ENCODE peak calls at places on chromosomes 1 and 21, in nine cellular contexts. W is AG09309; S is stimulated activated CD8-positive, alpha-beta memory T cell treated with anti-CD3 and anti-CD28 coated beads, Interleukin-7, amount 100 ng/mL, for 4 hours; B is AG04450; P is left ventricle myocardium inferior; K is fibroblast of lung; T is psoas muscle; J is T-helper 2 cell; V is NCI-H1694. N is an unnamed sample.

GRCh38 chr1:3034728-3035610 is 13.7 kb downstream of the ACTRT2 start:
- DNase-seq in W (no peak), S (no peak), B (no peak), P (no peak), K (peak), T (no peak), J (no peak), V (no peak), N (no peak)

GRCh38 chr1:11354893-11355593 is 82.0 kb downstream of the UBIAD1 start:
- DNase-seq in W (no peak), S (no peak), B (no peak), P (no peak), K (no peak), T (no peak), J (no peak), V (peak), N (peak)

GRCh38 chr1:15945832-15946448 is 30.0 kb downstream of the ZBTB17 start:
- DNase-seq in W (no peak), S (no peak), B (no peak), P (no peak), K (no peak), T (no peak), J (no peak), V (no peak), N (no peak)

GRCh38 chr1:18091660-18092446 is 15.7 kb upstream of the IGSF21 start:
- DNase-seq in W (peak), S (no peak), B (no peak), P (no peak), K (peak), T (peak), J (no peak), V (no peak), N (no peak)

GRCh38 chr1:39205781-39206464 is 1.4 kb downstream of the MACF1 start:
- DNase-seq in W (no peak), S (no peak), B (no peak), P (no peak), K (no peak), T (no peak), J (no peak), V (no peak), N (no peak)

GRCh38 chr1:228803421-228803820 is 68.1 kb downstream of the RHOU start:
- DNase-seq in W (no peak), S (no peak), B (no peak), P (no peak), K (no peak), T (no peak), J (no peak), V (no peak), N (no peak)

GRCh38 chr1:162404550-162405160 is 7.3 kb downstream of the SH2D1B start:
- DNase-seq in W (peak), S (no peak), B (peak), P (no peak), K (peak), T (no peak), J (no peak), V (no peak), N (no peak)

GRCh38 chr1:241459186-241459802 is 60.3 kb downstream of the FH start:
- DNase-seq in W (no peak), S (no peak), B (no peak), P (no peak), K (no peak), T (no peak), J (no peak), V (no peak), N (no peak)

GRCh38 chr1:78231477-78231876 is 185.7 kb downstream of the GIPC2 start:
- DNase-seq in W (no peak), S (no peak), B (no peak), P (no peak), K (no peak), T (no peak), J (no peak), V (no peak), N (no peak)

GRCh38 chr1:15441247-15441646 is 3.0 kb downstream of the CTRC start:
- DNase-seq in W (no peak), S (no peak), B (no peak), P (no peak), K (no peak), T (no peak), J (no peak), V (no peak), N (no peak)

GRCh38 chr21:41726970-41727783 is 39.7 kb downstream of the RIPK4 start:
- DNase-seq in W (peak), S (no peak), B (no peak), P (peak), K (peak), T (peak), J (no peak), V (no peak), N (no peak)

GRCh38 chr1:174398246-174398645 is 49.5 kb upstream of the GPR52 start:
- DNase-seq in W (no peak), S (no peak), B (peak), P (no peak), K (peak), T (no peak), J (no peak), V (no peak), N (no peak)

GRCh38 chr1:145846191-145846590 is 761 bp downstream of the NUDT17 start:
- DNase-seq in W (no peak), S (no peak), B (no peak), P (no peak), K (peak), T (no peak), J (no peak), V (no peak), N (peak)

GRCh38 chr1:108064255-108064654 is 99.3 kb upstream of the VAV3 start:
- DNase-seq in W (no peak), S (no peak), B (no peak), P (no peak), K (no peak), T (no peak), J (no peak), V (no peak), N (no peak)

GRCh38 chr1:8516793-8517556 is 199.1 kb downstream of the SLC45A1 start:
- DNase-seq in W (no peak), S (no peak), B (no peak), P (no peak), K (peak), T (no peak), J (no peak), V (no peak), N (no peak)

GRCh38 chr1:43256675-43257570 is 12.9 kb upstream of the TMEM125 start:
- DNase-seq in W (no peak), S (no peak), B (no peak), P (no peak), K (no peak), T (no peak), J (no peak), V (no peak), N (no peak)

GRCh38 chr1:192126030-192126619 is 32.1 kb upstream of the RGS18 start:
- DNase-seq in W (no peak), S (no peak), B (no peak), P (no peak), K (no peak), T (no peak), J (no peak), V (no peak), N (no peak)

GRCh38 chr1:63635681-63636080 is 42.5 kb downstream of the PGM1 start:
- DNase-seq in W (no peak), S (no peak), B (peak), P (no peak), K (peak), T (no peak), J (no peak), V (no peak), N (no peak)

N was measured in SK-N-DZ.